ENCODE peak calls at places on chromosome 4, in nine cellular contexts. One of them, this sample, is unnamed.
A peak's percentile ranks its signal among the peaks of the same experiment; 100 is the strongest.

GRCh38 chr4:150874386-150875226 is 140.5 kb downstream of the LRBA start:
- DNase-seq in activated CD8-positive, alpha-beta memory T cell treated with anti-CD3 and anti-CD28 coated beads, Interleukin-2, amount 50 U/mL, for 4 hours: no peak
- DNase-seq in stimulated activated CD4-positive, alpha-beta T cell treated with anti-CD3 and anti-CD28 coated beads, Interleukin-2, amount 100 ng/mL, for 24 hours: no peak
- DNase-seq in fibroblast of lung: peak; percentile 36
- DNase-seq in pons: no peak
- DNase-seq in HEK293T: no peak
- DNase-seq in heart right ventricle: peak; percentile 55
- DNase-seq in amygdala: peak; percentile 7
- DNase-seq in GM19239: no peak
- DNase-seq in this sample: peak; percentile 11

GRCh38 chr4:124903995-124904722 is 191.6 kb upstream of the ANKRD50 start:
- DNase-seq in activated CD8-positive, alpha-beta memory T cell treated with anti-CD3 and anti-CD28 coated beads, Interleukin-2, amount 50 U/mL, for 4 hours: no peak
- DNase-seq in stimulated activated CD4-positive, alpha-beta T cell treated with anti-CD3 and anti-CD28 coated beads, Interleukin-2, amount 100 ng/mL, for 24 hours: no peak
- DNase-seq in fibroblast of lung: peak; percentile 82
- DNase-seq in pons: no peak
- DNase-seq in HEK293T: peak; percentile 51
- DNase-seq in heart right ventricle: no peak
- DNase-seq in amygdala: no peak
- DNase-seq in GM19239: no peak
- DNase-seq in this sample: no peak

GRCh38 chr4:142582340-142582739 is 263.8 kb downstream of the INPP4B start:
- DNase-seq in activated CD8-positive, alpha-beta memory T cell treated with anti-CD3 and anti-CD28 coated beads, Interleukin-2, amount 50 U/mL, for 4 hours: no peak
- DNase-seq in stimulated activated CD4-positive, alpha-beta T cell treated with anti-CD3 and anti-CD28 coated beads, Interleukin-2, amount 100 ng/mL, for 24 hours: no peak
- DNase-seq in fibroblast of lung: no peak
- DNase-seq in pons: no peak
- DNase-seq in HEK293T: no peak
- DNase-seq in heart right ventricle: no peak
- DNase-seq in amygdala: no peak
- DNase-seq in GM19239: no peak
- DNase-seq in this sample: no peak

GRCh38 chr4:52199574-52200338 is 148.7 kb downstream of the SPATA18 start:
- DNase-seq in activated CD8-positive, alpha-beta memory T cell treated with anti-CD3 and anti-CD28 coated beads, Interleukin-2, amount 50 U/mL, for 4 hours: no peak
- DNase-seq in stimulated activated CD4-positive, alpha-beta T cell treated with anti-CD3 and anti-CD28 coated beads, Interleukin-2, amount 100 ng/mL, for 24 hours: no peak
- DNase-seq in fibroblast of lung: peak; percentile 21
- DNase-seq in pons: no peak
- DNase-seq in HEK293T: no peak
- DNase-seq in heart right ventricle: no peak
- DNase-seq in amygdala: no peak
- DNase-seq in GM19239: no peak
- DNase-seq in this sample: no peak

GRCh38 chr4:54090404-54090803 is 9.6 kb upstream of the GSX2 start:
- DNase-seq in activated CD8-positive, alpha-beta memory T cell treated with anti-CD3 and anti-CD28 coated beads, Interleukin-2, amount 50 U/mL, for 4 hours: no peak
- DNase-seq in stimulated activated CD4-positive, alpha-beta T cell treated with anti-CD3 and anti-CD28 coated beads, Interleukin-2, amount 100 ng/mL, for 24 hours: no peak
- DNase-seq in fibroblast of lung: no peak
- DNase-seq in pons: no peak
- DNase-seq in HEK293T: no peak
- DNase-seq in heart right ventricle: no peak
- DNase-seq in amygdala: no peak
- DNase-seq in GM19239: no peak
- DNase-seq in this sample: no peak

GRCh38 chr4:137509855-137510282 is 22.4 kb downstream of the PCDH18 start:
- DNase-seq in activated CD8-positive, alpha-beta memory T cell treated with anti-CD3 and anti-CD28 coated beads, Interleukin-2, amount 50 U/mL, for 4 hours: no peak
- DNase-seq in stimulated activated CD4-positive, alpha-beta T cell treated with anti-CD3 and anti-CD28 coated beads, Interleukin-2, amount 100 ng/mL, for 24 hours: no peak
- DNase-seq in fibroblast of lung: no peak
- DNase-seq in pons: no peak
- DNase-seq in HEK293T: peak; percentile 7
- DNase-seq in heart right ventricle: no peak
- DNase-seq in amygdala: no peak
- DNase-seq in GM19239: no peak
- DNase-seq in this sample: no peak

GRCh38 chr4:183485411-183486160 is 19.3 kb upstream of the ING2 start:
- DNase-seq in activated CD8-positive, alpha-beta memory T cell treated with anti-CD3 and anti-CD28 coated beads, Interleukin-2, amount 50 U/mL, for 4 hours: no peak
- DNase-seq in stimulated activated CD4-positive, alpha-beta T cell treated with anti-CD3 and anti-CD28 coated beads, Interleukin-2, amount 100 ng/mL, for 24 hours: no peak
- DNase-seq in fibroblast of lung: no peak
- DNase-seq in pons: no peak
- DNase-seq in HEK293T: no peak
- DNase-seq in heart right ventricle: no peak
- DNase-seq in amygdala: no peak
- DNase-seq in GM19239: no peak
- DNase-seq in this sample: no peak

GRCh38 chr4:152041304-152041703 is 280.5 kb upstream of the GATB start:
- DNase-seq in activated CD8-positive, alpha-beta memory T cell treated with anti-CD3 and anti-CD28 coated beads, Interleukin-2, amount 50 U/mL, for 4 hours: no peak
- DNase-seq in stimulated activated CD4-positive, alpha-beta T cell treated with anti-CD3 and anti-CD28 coated beads, Interleukin-2, amount 100 ng/mL, for 24 hours: no peak
- DNase-seq in fibroblast of lung: no peak
- DNase-seq in pons: no peak
- DNase-seq in HEK293T: no peak
- DNase-seq in heart right ventricle: no peak
- DNase-seq in amygdala: no peak
- DNase-seq in GM19239: no peak
- DNase-seq in this sample: no peak

GRCh38 chr4:14218641-14219040 is 591.1 kb upstream of the BOD1L1 start:
- DNase-seq in activated CD8-positive, alpha-beta memory T cell treated with anti-CD3 and anti-CD28 coated beads, Interleukin-2, amount 50 U/mL, for 4 hours: no peak
- DNase-seq in stimulated activated CD4-positive, alpha-beta T cell treated with anti-CD3 and anti-CD28 coated beads, Interleukin-2, amount 100 ng/mL, for 24 hours: no peak
- DNase-seq in fibroblast of lung: no peak
- DNase-seq in pons: peak; percentile 94
- DNase-seq in HEK293T: no peak
- DNase-seq in heart right ventricle: no peak
- DNase-seq in amygdala: peak; percentile 28
- DNase-seq in GM19239: no peak
- DNase-seq in this sample: peak; percentile 27

This sample was measured in C1 segment of cervical spinal cord.